ENCODE peak calls at places on chromosomes 16 and 17, in five cellular contexts. I is AG04450, S is H1, D is colonic mucosa, F is RWPE2. A is an unnamed sample.

GRCh38 chr17:27038676-27039075 is 255.2 kb upstream of the WSB1 start:
- DNase-seq in I (no peak), S (no peak), D (no peak), F (no peak), A (no peak)

GRCh38 chr16:81179219-81179618 is 59.3 kb upstream of the BCO1 start:
- DNase-seq in I (no peak), S (no peak), D (no peak), F (no peak), A (no peak)

GRCh38 chr17:72185571-72185970 is 64.8 kb downstream of the SOX9 start:
- DNase-seq in I (no peak), S (no peak), D (no peak), F (no peak), A (no peak)

GRCh38 chr16:87422106-87422505 is 30.0 kb downstream of the MAP1LC3B start:
- DNase-seq in I (no peak), S (no peak), D (no peak), F (no peak), A (no peak)

GRCh38 chr17:80082403-80083135 is 18.8 kb upstream of the GAA start:
- DNase-seq in I (peak), S (peak), D (peak), F (no peak), A (peak)

GRCh38 chr17:79808763-79809529 is 12.1 kb upstream of the CBX8 start:
- DNase-seq in I (no peak), S (no peak), D (peak), F (no peak), A (no peak)

GRCh38 chr16:29900102-29900887 is at the start of gene ASPHD1:
- DNase-seq in I (peak), S (peak), D (peak), F (peak), A (peak)

GRCh38 chr17:72846399-72846798 is 246.1 kb downstream of the SLC39A11 start:
- DNase-seq in I (no peak), S (no peak), D (no peak), F (no peak), A (no peak)

GRCh38 chr16:64410306-64410705 is 711.6 kb downstream of the CDH11 start:
- DNase-seq in I (no peak), S (no peak), D (no peak), F (no peak), A (no peak)

GRCh38 chr16:50816901-50817555 is 75.1 kb downstream of the CYLD start:
- DNase-seq in I (no peak), S (no peak), D (peak), F (no peak), A (no peak)

GRCh38 chr17:28160610-28161009 is 118.1 kb downstream of the NLK start:
- DNase-seq in I (no peak), S (no peak), D (no peak), F (no peak), A (no peak)

GRCh38 chr16:56702836-56703235 is 20.6 kb downstream of the MT1X start:
- DNase-seq in I (no peak), S (no peak), D (no peak), F (no peak), A (no peak)

GRCh38 chr16:3004319-3004718 is 8.4 kb upstream of the CLDN9 start:
- DNase-seq in I (no peak), S (no peak), D (no peak), F (no peak), A (no peak)

GRCh38 chr16:12002447-12003006 is 26.0 kb downstream of the SNX29 start:
- DNase-seq in I (no peak), S (no peak), D (no peak), F (no peak), A (peak)

GRCh38 chr17:38870259-38871165 is 654 bp downstream of the LASP1 start:
- DNase-seq in I (no peak), S (no peak), D (peak), F (no peak), A (no peak)

GRCh38 chr16:46690281-46691178 is 1.1 kb downstream of the ORC6 start:
- DNase-seq in I (no peak), S (no peak), D (peak), F (no peak), A (peak)

GRCh38 chr17:73941919-73942530 is 261.5 kb upstream of the RPL38 start:
- DNase-seq in I (no peak), S (no peak), D (no peak), F (no peak), A (no peak)

GRCh38 chr16:3152022-3152272 is 17.1 kb downstream of the ZNF213 start:
- DNase-seq in I (no peak), S (no peak), D (no peak), F (no peak), A (no peak)

GRCh38 chr16:3726021-3726687 is 8.8 kb upstream of the TRAP1 start:
- DNase-seq in I (no peak), S (no peak), D (no peak), F (no peak), A (no peak)

GRCh38 chr17:59962739-59963318 is 1.7 kb downstream of the RNFT1 start:
- DNase-seq in I (no peak), S (no peak), D (no peak), F (no peak), A (no peak)

GRCh38 chr16:4320030-4320429 is 4.2 kb downstream of the GLIS2 start:
- DNase-seq in I (no peak), S (no peak), D (peak), F (peak), A (no peak)

GRCh38 chr17:43897827-43898226 is 9.5 kb downstream of the MPP2 start:
- DNase-seq in I (no peak), S (no peak), D (no peak), F (no peak), A (no peak)

GRCh38 chr16:57562669-57563486 is 20.4 kb downstream of the ADGRG5 start:
- DNase-seq in I (no peak), S (no peak), D (no peak), F (peak), A (no peak)

GRCh38 chr16:27826081-27826892 is 237.2 kb downstream of the GSG1L start:
- DNase-seq in I (no peak), S (no peak), D (no peak), F (no peak), A (no peak)
- H3K27ac ChIP-seq in I (no peak), S (no peak), D (no peak), F (no peak), A (no peak)

DNA sequence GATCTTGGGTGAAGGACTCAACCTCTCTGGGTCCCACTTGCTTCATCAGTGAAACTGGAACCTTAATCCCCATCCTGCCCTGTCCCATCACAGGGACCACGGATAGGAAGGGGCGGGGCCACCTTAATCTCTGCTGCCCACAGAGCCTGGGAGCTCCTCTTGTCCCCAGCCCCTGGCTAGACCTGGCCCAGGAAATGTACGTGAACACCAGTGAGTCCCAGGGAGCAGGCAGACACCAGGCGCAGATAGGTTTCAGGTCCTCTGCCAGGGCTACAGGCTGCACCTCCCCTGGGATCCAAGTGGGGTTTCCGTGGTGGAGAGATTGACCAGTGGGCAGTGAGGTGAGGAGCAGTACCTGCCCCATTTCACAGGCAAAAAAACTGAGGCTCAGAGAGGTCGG is 21.0 kb downstream of the RAB11FIP4 start:
- DNase-seq in I (no peak), S (no peak), D (no peak), F (no peak), A (no peak)
- H3K27ac ChIP-seq in I (no peak), S (no peak), D (no peak), F (no peak), A (no peak)

DNA sequence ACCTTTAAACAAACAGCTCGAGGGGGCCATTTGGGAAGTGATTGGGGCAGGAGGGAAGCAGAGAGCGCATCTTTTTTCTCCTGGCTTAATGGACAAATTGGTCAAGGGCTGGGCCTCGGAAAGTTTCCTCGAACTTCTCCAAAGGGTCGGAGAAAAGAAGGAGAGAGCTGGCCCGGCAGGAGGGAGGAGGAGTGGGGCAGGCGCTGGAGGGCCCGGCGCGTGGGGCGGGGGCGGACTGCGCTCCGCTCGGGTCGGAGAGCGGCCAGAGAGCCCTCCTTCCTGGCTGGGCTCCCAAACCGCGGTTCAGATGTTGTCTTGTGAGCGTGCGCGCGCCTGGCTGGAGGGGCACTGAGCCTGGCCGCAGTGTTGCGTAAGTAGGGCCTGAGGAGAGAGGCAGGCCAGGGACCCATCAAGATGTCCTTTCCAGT is 1.2 kb downstream of the MMP2 start:
- DNase-seq in I (peak), S (no peak), D (peak), F (no peak), A (peak)
- H3K27ac ChIP-seq in I (peak), S (no peak), D (peak), F (no peak), A (peak)

GRCh38 chr17:49746791-49747490 is 17.0 kb downstream of the FAM117A start:
- DNase-seq in I (no peak), S (no peak), D (no peak), F (no peak), A (no peak)

GRCh38 chr17:49749730-49750129 is 14.2 kb downstream of the FAM117A start:
- DNase-seq in I (no peak), S (no peak), D (no peak), F (no peak), A (no peak)

GRCh38 chr17:49748223-49748622 is 15.7 kb downstream of the FAM117A start:
- DNase-seq in I (no peak), S (no peak), D (no peak), F (no peak), A (no peak)

GRCh38 chr17:49747632-49748031 is 16.3 kb downstream of the FAM117A start:
- DNase-seq in I (no peak), S (no peak), D (no peak), F (no peak), A (no peak)

GRCh38 chr17:49748791-49749190 is 15.1 kb downstream of the FAM117A start:
- DNase-seq in I (no peak), S (no peak), D (no peak), F (no peak), A (no peak)
- H3K27ac ChIP-seq in I (no peak), S (no peak), D (peak), F (no peak), A (no peak)

GRCh38 chr17:20184191-20184590 is 175.0 kb downstream of the SPECC1 start:
- DNase-seq in I (no peak), S (no peak), D (no peak), F (no peak), A (no peak)

GRCh38 chr17:20174588-20175265 is 165.6 kb downstream of the SPECC1 start:
- DNase-seq in I (no peak), S (no peak), D (no peak), F (no peak), A (peak)

GRCh38 chr17:20173091-20173490 is 163.9 kb downstream of the SPECC1 start:
- DNase-seq in I (no peak), S (no peak), D (no peak), F (no peak), A (no peak)

GRCh38 chr17:20179031-20179430 is 169.9 kb downstream of the SPECC1 start:
- DNase-seq in I (no peak), S (no peak), D (no peak), F (no peak), A (no peak)
- H3K27ac ChIP-seq in I (no peak), S (no peak), D (no peak), F (no peak), A (no peak)